ENCODE peak calls at places on chromosome 1, in seven cellular contexts. B is aorta; N is activated T-cell treated with anti-CD3 and anti-CD28 coated beads for 1 hour; G is breast epithelium; X is HTR-8/SVneo; C is activated T-helper 1 cell treated with anti-CD3 and anti-CD28 coated beads, Interleukin-2, amount 50 U/mL, for 16 hours; Y is HS-5. S is an unnamed sample.

GRCh38 chr1:91737650-91738049 is 148.3 kb downstream of the TGFBR3 start:
- DNase-seq in C (no peak), Y (no peak), G (no peak), N (no peak), B (no peak), X (no peak), S (no peak)

GRCh38 chr1:56190975-56191768 is 388.2 kb downstream of the PLPP3 start:
- DNase-seq in N (no peak), Y (peak; percentile 16), G (no peak), C (no peak), X (no peak), B (no peak), S (no peak)

GRCh38 chr1:150970818-150971582 is 3.6 kb downstream of the CERS2 start:
- DNase-seq in X (no peak), Y (no peak), G (peak; percentile 75), C (no peak), N (no peak), B (peak; percentile 88), S (no peak)

GRCh38 chr1:107135466-107135865 is 5.4 kb upstream of the NTNG1 start:
- DNase-seq in N (no peak), Y (no peak), X (no peak), C (no peak), G (no peak), B (no peak), S (peak; percentile 75)

GRCh38 chr1:219317762-219318353 is 144.2 kb downstream of the LYPLAL1 start:
- DNase-seq in B (no peak), X (no peak), Y (no peak), N (no peak), C (no peak), G (no peak), S (no peak)

GRCh38 chr1:211736351-211736915 is 61.0 kb upstream of the NEK2 start:
- DNase-seq in G (peak; percentile 77), N (no peak), B (no peak), Y (no peak), C (no peak), X (no peak), S (no peak)

GRCh38 chr1:172496678-172497077 is 36.3 kb upstream of the SUCO start:
- DNase-seq in G (no peak), Y (no peak), B (no peak), C (no peak), N (no peak), X (no peak), S (no peak)

GRCh38 chr1:204711103-204711946 is 25.8 kb upstream of the LRRN2 start:
- DNase-seq in Y (no peak), G (no peak), X (no peak), B (no peak), N (no peak), C (no peak), S (no peak)

GRCh38 chr1:87333692-87334347 is 5.1 kb downstream of the LMO4 start:
- DNase-seq in X (no peak), N (no peak), Y (no peak), B (no peak), C (no peak), G (no peak), S (no peak)

GRCh38 chr1:232377494-232377770 is 252.5 kb downstream of the SIPA1L2 start:
- DNase-seq in X (peak; percentile 29), G (no peak), Y (no peak), C (no peak), N (no peak), B (no peak), S (no peak)

GRCh38 chr1:30378991-30379581 is 344.3 kb downstream of the MATN1 start:
- DNase-seq in B (no peak), G (peak; percentile 51), C (no peak), X (no peak), N (no peak), Y (peak; percentile 51), S (peak; percentile 74)

GRCh38 chr1:223771814-223772770 is 59.8 kb downstream of the CAPN2 start:
- DNase-seq in C (no peak), G (no peak), B (no peak), N (no peak), X (peak; percentile 77), Y (peak; percentile 95), S (peak; percentile 52)

GRCh38 chr1:6249732-6250689 is 6.0 kb downstream of the HES3 start:
- DNase-seq in N (no peak), C (no peak), Y (no peak), G (no peak), X (no peak), B (peak; percentile 75), S (no peak)

GRCh38 chr1:236913371-236914037 is 90.7 kb downstream of the MT1HL1 start:
- DNase-seq in X (no peak), N (no peak), C (no peak), B (no peak), Y (peak; percentile 61), G (no peak), S (no peak)

GRCh38 chr1:63615809-63616420 is 22.7 kb downstream of the PGM1 start:
- DNase-seq in C (peak; percentile 44), X (peak; percentile 41), N (peak; percentile 42), B (no peak), G (no peak), Y (peak; percentile 49), S (peak; percentile 56)

GRCh38 chr1:214028999-214029406 is 41.2 kb downstream of the PROX1 start:
- DNase-seq in B (no peak), C (no peak), X (no peak), N (no peak), Y (no peak), G (no peak), S (no peak)

GRCh38 chr1:116537439-116537838 is 33.4 kb downstream of the CD58 start:
- DNase-seq in C (no peak), Y (no peak), X (no peak), G (no peak), N (no peak), B (no peak), S (no peak)

GRCh38 chr1:155504207-155504606 is 58.4 kb downstream of the ASH1L start:
- DNase-seq in C (no peak), N (no peak), G (no peak), X (peak; percentile 39), Y (no peak), B (no peak), S (no peak)

GRCh38 chr1:30417701-30418425 is 305.5 kb downstream of the MATN1 start:
- DNase-seq in Y (no peak), N (no peak), C (no peak), B (peak; percentile 55), X (no peak), G (peak; percentile 49), S (no peak)

GRCh38 chr1:95096218-95096841 is 20.8 kb upstream of the TLCD4 start:
- DNase-seq in C (no peak), G (no peak), X (no peak), N (no peak), B (no peak), Y (peak; percentile 70), S (no peak)

S was measured in mesothelial cell of epicardium.